ENCODE peak calls at places on chromosomes 3 and 15, in ten cellular contexts. One of them, this sample, is unnamed.

GRCh38 chr3:87359807-87360206 is 83.4 kb upstream of the POU1F1 start:
- DNase-seq in mucosa of descending colon: no peak
- DNase-seq in WTC11: no peak
- DNase-seq in A673: no peak
- DNase-seq in foreskin fibroblast: no peak
- DNase-seq in tibial artery: no peak
- DNase-seq in B cell: no peak
- DNase-seq in HFFc6: no peak
- DNase-seq in right atrium auricular region: no peak
- DNase-seq in stomach: peak
- DNase-seq in this sample: no peak

GRCh38 chr3:32420138-32420981 is 28.7 kb downstream of the CMTM7 start:
- DNase-seq in mucosa of descending colon: no peak
- DNase-seq in WTC11: peak
- DNase-seq in A673: no peak
- DNase-seq in foreskin fibroblast: peak
- DNase-seq in tibial artery: no peak
- DNase-seq in B cell: peak
- DNase-seq in HFFc6: peak
- DNase-seq in right atrium auricular region: peak
- DNase-seq in stomach: peak
- DNase-seq in this sample: peak

GRCh38 chr3:17233398-17233800 is 348.6 kb downstream of the PLCL2 start:
- DNase-seq in mucosa of descending colon: no peak
- DNase-seq in WTC11: no peak
- DNase-seq in A673: peak
- DNase-seq in foreskin fibroblast: peak
- DNase-seq in tibial artery: no peak
- DNase-seq in B cell: peak
- DNase-seq in HFFc6: peak
- DNase-seq in right atrium auricular region: no peak
- DNase-seq in stomach: no peak
- DNase-seq in this sample: peak

GRCh38 chr3:157151151-157151550 is 8.8 kb downstream of the CCNL1 start:
- DNase-seq in mucosa of descending colon: no peak
- DNase-seq in WTC11: no peak
- DNase-seq in A673: no peak
- DNase-seq in foreskin fibroblast: no peak
- DNase-seq in tibial artery: no peak
- DNase-seq in B cell: no peak
- DNase-seq in HFFc6: no peak
- DNase-seq in right atrium auricular region: no peak
- DNase-seq in stomach: no peak
- DNase-seq in this sample: no peak

GRCh38 chr3:143327388-143327787 is 207.8 kb downstream of the CHST2 start:
- DNase-seq in mucosa of descending colon: no peak
- DNase-seq in WTC11: no peak
- DNase-seq in A673: peak
- DNase-seq in foreskin fibroblast: peak
- DNase-seq in tibial artery: no peak
- DNase-seq in B cell: no peak
- DNase-seq in HFFc6: no peak
- DNase-seq in right atrium auricular region: no peak
- DNase-seq in stomach: no peak
- DNase-seq in this sample: peak

GRCh38 chr3:126974756-126975155 is 8.2 kb upstream of the PLXNA1 start:
- DNase-seq in mucosa of descending colon: no peak
- DNase-seq in WTC11: no peak
- DNase-seq in A673: no peak
- DNase-seq in foreskin fibroblast: no peak
- DNase-seq in tibial artery: no peak
- DNase-seq in B cell: no peak
- DNase-seq in HFFc6: no peak
- DNase-seq in right atrium auricular region: no peak
- DNase-seq in stomach: no peak
- DNase-seq in this sample: no peak

GRCh38 chr15:78195735-78196201 is 38.6 kb downstream of the ACSBG1 start:
- DNase-seq in mucosa of descending colon: no peak
- DNase-seq in WTC11: peak
- DNase-seq in A673: peak
- DNase-seq in foreskin fibroblast: peak
- DNase-seq in tibial artery: no peak
- DNase-seq in B cell: peak
- DNase-seq in HFFc6: no peak
- DNase-seq in right atrium auricular region: no peak
- DNase-seq in stomach: peak
- DNase-seq in this sample: peak

GRCh38 chr15:71118345-71118744 is 3.1 kb downstream of the THSD4 start:
- DNase-seq in mucosa of descending colon: no peak
- DNase-seq in WTC11: no peak
- DNase-seq in A673: no peak
- DNase-seq in foreskin fibroblast: no peak
- DNase-seq in tibial artery: no peak
- DNase-seq in B cell: no peak
- DNase-seq in HFFc6: no peak
- DNase-seq in right atrium auricular region: no peak
- DNase-seq in stomach: no peak
- DNase-seq in this sample: no peak

GRCh38 chr3:18443670-18444596 is 18.8 kb upstream of the SATB1 start:
- DNase-seq in mucosa of descending colon: peak
- DNase-seq in WTC11: peak
- DNase-seq in A673: peak
- DNase-seq in foreskin fibroblast: peak
- DNase-seq in tibial artery: no peak
- DNase-seq in B cell: peak
- DNase-seq in HFFc6: no peak
- DNase-seq in right atrium auricular region: no peak
- DNase-seq in stomach: peak
- DNase-seq in this sample: peak

GRCh38 chr15:43118276-43118675 is 12.4 kb upstream of the UBR1 start:
- DNase-seq in mucosa of descending colon: no peak
- DNase-seq in WTC11: no peak
- DNase-seq in A673: no peak
- DNase-seq in foreskin fibroblast: no peak
- DNase-seq in tibial artery: no peak
- DNase-seq in B cell: peak
- DNase-seq in HFFc6: no peak
- DNase-seq in right atrium auricular region: no peak
- DNase-seq in stomach: no peak
- DNase-seq in this sample: no peak

GRCh38 chr15:28935316-28935715 is 49.5 kb downstream of the APBA2 start:
- DNase-seq in mucosa of descending colon: no peak
- DNase-seq in WTC11: peak
- DNase-seq in A673: no peak
- DNase-seq in foreskin fibroblast: peak
- DNase-seq in tibial artery: no peak
- DNase-seq in B cell: no peak
- DNase-seq in HFFc6: no peak
- DNase-seq in right atrium auricular region: no peak
- DNase-seq in stomach: no peak
- DNase-seq in this sample: peak

GRCh38 chr3:308597-309321 is 112.2 kb downstream of the CHL1 start:
- DNase-seq in mucosa of descending colon: peak
- DNase-seq in WTC11: no peak
- DNase-seq in A673: no peak
- DNase-seq in foreskin fibroblast: no peak
- DNase-seq in tibial artery: no peak
- DNase-seq in B cell: peak
- DNase-seq in HFFc6: no peak
- DNase-seq in right atrium auricular region: no peak
- DNase-seq in stomach: no peak
- DNase-seq in this sample: no peak

GRCh38 chr15:80478075-80478474 is 73.9 kb downstream of the ARNT2 start:
- DNase-seq in mucosa of descending colon: no peak
- DNase-seq in WTC11: no peak
- DNase-seq in A673: no peak
- DNase-seq in foreskin fibroblast: no peak
- DNase-seq in tibial artery: no peak
- DNase-seq in B cell: no peak
- DNase-seq in HFFc6: no peak
- DNase-seq in right atrium auricular region: no peak
- DNase-seq in stomach: no peak
- DNase-seq in this sample: no peak

GRCh38 chr15:98669638-98670037 is 21.3 kb downstream of the IGF1R start:
- DNase-seq in mucosa of descending colon: no peak
- DNase-seq in WTC11: no peak
- DNase-seq in A673: no peak
- DNase-seq in foreskin fibroblast: no peak
- DNase-seq in tibial artery: no peak
- DNase-seq in B cell: no peak
- DNase-seq in HFFc6: no peak
- DNase-seq in right atrium auricular region: no peak
- DNase-seq in stomach: no peak
- DNase-seq in this sample: no peak

GRCh38 chr3:194596906-194597305 is 36.3 kb downstream of the TMEM44 start:
- DNase-seq in mucosa of descending colon: no peak
- DNase-seq in WTC11: no peak
- DNase-seq in A673: no peak
- DNase-seq in foreskin fibroblast: no peak
- DNase-seq in tibial artery: no peak
- DNase-seq in B cell: no peak
- DNase-seq in HFFc6: no peak
- DNase-seq in right atrium auricular region: no peak
- DNase-seq in stomach: no peak
- DNase-seq in this sample: no peak

GRCh38 chr3:194604126-194604525 is 29.1 kb downstream of the TMEM44 start:
- DNase-seq in mucosa of descending colon: no peak
- DNase-seq in WTC11: no peak
- DNase-seq in A673: no peak
- DNase-seq in foreskin fibroblast: no peak
- DNase-seq in tibial artery: no peak
- DNase-seq in B cell: no peak
- DNase-seq in HFFc6: no peak
- DNase-seq in right atrium auricular region: no peak
- DNase-seq in stomach: no peak
- DNase-seq in this sample: no peak

GRCh38 chr3:194604837-194605236 is 28.4 kb downstream of the TMEM44 start:
- DNase-seq in mucosa of descending colon: no peak
- DNase-seq in WTC11: no peak
- DNase-seq in A673: no peak
- DNase-seq in foreskin fibroblast: peak
- DNase-seq in tibial artery: no peak
- DNase-seq in B cell: no peak
- DNase-seq in HFFc6: no peak
- DNase-seq in right atrium auricular region: no peak
- DNase-seq in stomach: no peak
- DNase-seq in this sample: no peak

GRCh38 chr3:194602580-194603300 is 30.5 kb downstream of the TMEM44 start:
- DNase-seq in mucosa of descending colon: no peak
- DNase-seq in WTC11: no peak
- DNase-seq in A673: no peak
- DNase-seq in foreskin fibroblast: peak
- DNase-seq in tibial artery: no peak
- DNase-seq in B cell: no peak
- DNase-seq in HFFc6: no peak
- DNase-seq in right atrium auricular region: no peak
- DNase-seq in stomach: no peak
- DNase-seq in this sample: no peak

GRCh38 chr3:194598771-194599557 is 34.3 kb downstream of the TMEM44 start:
- DNase-seq in mucosa of descending colon: no peak
- DNase-seq in WTC11: no peak
- DNase-seq in A673: peak
- DNase-seq in foreskin fibroblast: no peak
- DNase-seq in tibial artery: no peak
- DNase-seq in B cell: no peak
- DNase-seq in HFFc6: no peak
- DNase-seq in right atrium auricular region: no peak
- DNase-seq in stomach: no peak
- DNase-seq in this sample: peak
- TF ChIP-seq CTCF in mucosa of descending colon: no peak
- TF ChIP-seq CTCF in WTC11: no peak
- TF ChIP-seq CTCF in A673: no peak
- TF ChIP-seq CTCF in foreskin fibroblast: no peak
- TF ChIP-seq CTCF in tibial artery: no peak
- TF ChIP-seq CTCF in B cell: no peak
- TF ChIP-seq CTCF in HFFc6: no peak
- TF ChIP-seq CTCF in right atrium auricular region: no peak
- TF ChIP-seq CTCF in stomach: no peak
- TF ChIP-seq CTCF in this sample: no peak

DNA sequence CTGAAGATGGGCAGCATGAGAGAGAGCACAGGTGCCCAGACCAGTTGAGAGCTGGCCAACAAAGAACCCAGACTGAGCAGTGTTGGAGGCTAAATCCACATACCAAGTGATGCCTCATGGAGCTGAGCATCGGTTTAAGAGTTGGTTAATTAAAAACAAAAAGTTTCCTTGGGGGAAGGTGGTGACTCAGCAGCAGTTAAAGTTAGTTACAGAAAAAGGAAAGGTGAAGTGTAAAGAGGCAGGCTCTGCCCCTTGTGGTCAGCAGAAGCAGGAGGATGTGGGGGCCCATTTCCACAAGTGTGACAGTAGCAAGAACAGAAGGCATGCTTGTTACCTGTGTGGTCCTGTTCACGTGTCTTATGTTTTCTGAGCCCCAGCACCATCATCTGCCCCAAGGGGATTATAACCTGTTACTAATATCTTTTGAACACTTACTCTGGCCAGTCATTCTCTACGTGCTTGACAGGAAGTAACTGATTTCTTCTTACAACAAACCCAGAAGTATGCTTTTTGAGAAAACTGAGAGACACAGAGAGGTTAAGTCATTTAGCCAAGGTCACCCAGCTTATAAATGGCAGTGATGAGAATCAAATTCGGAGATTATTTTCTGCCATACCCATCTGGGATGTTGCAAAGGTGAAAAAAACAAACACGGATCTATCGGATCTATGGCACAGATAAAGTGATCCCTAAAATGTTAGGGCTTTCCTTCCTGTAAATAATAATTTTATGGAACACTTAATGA is 91.0 kb downstream of the EPHB1 start:
- DNase-seq in mucosa of descending colon: no peak
- DNase-seq in WTC11: no peak
- DNase-seq in A673: no peak
- DNase-seq in foreskin fibroblast: peak
- DNase-seq in tibial artery: no peak
- DNase-seq in B cell: no peak
- DNase-seq in HFFc6: peak
- DNase-seq in right atrium auricular region: no peak
- DNase-seq in stomach: no peak
- DNase-seq in this sample: peak
- TF ChIP-seq CTCF in mucosa of descending colon: no peak
- TF ChIP-seq CTCF in WTC11: no peak
- TF ChIP-seq CTCF in A673: no peak
- TF ChIP-seq CTCF in foreskin fibroblast: peak
- TF ChIP-seq CTCF in tibial artery: no peak
- TF ChIP-seq CTCF in B cell: no peak
- TF ChIP-seq CTCF in HFFc6: peak
- TF ChIP-seq CTCF in right atrium auricular region: no peak
- TF ChIP-seq CTCF in stomach: no peak
- TF ChIP-seq CTCF in this sample: no peak

GRCh38 chr15:63188937-63189871 is at the start of gene RAB8B:
- DNase-seq in mucosa of descending colon: peak
- DNase-seq in WTC11: peak
- DNase-seq in A673: peak
- DNase-seq in foreskin fibroblast: peak
- DNase-seq in tibial artery: peak
- DNase-seq in B cell: peak
- DNase-seq in HFFc6: peak
- DNase-seq in right atrium auricular region: peak
- DNase-seq in stomach: peak
- DNase-seq in this sample: peak
- TF ChIP-seq CTCF in mucosa of descending colon: peak
- TF ChIP-seq CTCF in WTC11: no peak
- TF ChIP-seq CTCF in A673: no peak
- TF ChIP-seq CTCF in foreskin fibroblast: no peak
- TF ChIP-seq CTCF in tibial artery: no peak
- TF ChIP-seq CTCF in B cell: no peak
- TF ChIP-seq CTCF in HFFc6: peak
- TF ChIP-seq CTCF in right atrium auricular region: peak
- TF ChIP-seq CTCF in stomach: no peak
- TF ChIP-seq CTCF in this sample: no peak

GRCh38 chr3:53350652-53351051 is 3.3 kb upstream of the DCP1A start:
- DNase-seq in mucosa of descending colon: no peak
- DNase-seq in WTC11: no peak
- DNase-seq in A673: peak
- DNase-seq in foreskin fibroblast: peak
- DNase-seq in tibial artery: no peak
- DNase-seq in B cell: no peak
- DNase-seq in HFFc6: peak
- DNase-seq in right atrium auricular region: no peak
- DNase-seq in stomach: no peak
- DNase-seq in this sample: peak
- TF ChIP-seq CTCF in mucosa of descending colon: peak
- TF ChIP-seq CTCF in WTC11: no peak
- TF ChIP-seq CTCF in A673: peak
- TF ChIP-seq CTCF in foreskin fibroblast: no peak
- TF ChIP-seq CTCF in tibial artery: no peak
- TF ChIP-seq CTCF in B cell: no peak
- TF ChIP-seq CTCF in HFFc6: peak
- TF ChIP-seq CTCF in right atrium auricular region: no peak
- TF ChIP-seq CTCF in stomach: no peak
- TF ChIP-seq CTCF in this sample: peak